ENCODE peak calls at places on chromosome 20, in eight cellular contexts. One of them, this sample, is unnamed.
A peak's percentile ranks its signal among the peaks of the same experiment; 100 is the strongest.

GRCh38 chr20:9629821-9630220 is 115.4 kb downstream of the LAMP5 start:
- DNase-seq in posterior vena cava: no peak
- DNase-seq in ELR: no peak
- DNase-seq in occipital lobe: no peak
- DNase-seq in mammary epithelial cell: no peak
- DNase-seq in OCI-LY7: no peak
- DNase-seq in NCI-H774: no peak
- DNase-seq in activated naive CD8-positive, alpha-beta T cell treated with anti-CD3 and anti-CD28 coated beads, Interleukin-2, amount 50 U/mL, for 24 hours: no peak
- DNase-seq in this sample: no peak

GRCh38 chr20:24669701-24670100 is 200.3 kb downstream of the SYNDIG1 start:
- DNase-seq in posterior vena cava: peak; percentile 47
- DNase-seq in ELR: no peak
- DNase-seq in occipital lobe: no peak
- DNase-seq in mammary epithelial cell: no peak
- DNase-seq in OCI-LY7: no peak
- DNase-seq in NCI-H774: no peak
- DNase-seq in activated naive CD8-positive, alpha-beta T cell treated with anti-CD3 and anti-CD28 coated beads, Interleukin-2, amount 50 U/mL, for 24 hours: no peak
- DNase-seq in this sample: no peak

GRCh38 chr20:61115627-61116026 is 136.4 kb upstream of the CDH4 start:
- DNase-seq in posterior vena cava: no peak
- DNase-seq in ELR: no peak
- DNase-seq in occipital lobe: no peak
- DNase-seq in mammary epithelial cell: no peak
- DNase-seq in OCI-LY7: no peak
- DNase-seq in NCI-H774: peak; percentile 60
- DNase-seq in activated naive CD8-positive, alpha-beta T cell treated with anti-CD3 and anti-CD28 coated beads, Interleukin-2, amount 50 U/mL, for 24 hours: no peak
- DNase-seq in this sample: no peak

GRCh38 chr20:63354636-63355385 is 6.3 kb downstream of the CHRNA4 start:
- DNase-seq in posterior vena cava: no peak
- DNase-seq in ELR: no peak
- DNase-seq in occipital lobe: no peak
- DNase-seq in mammary epithelial cell: no peak
- DNase-seq in OCI-LY7: no peak
- DNase-seq in NCI-H774: no peak
- DNase-seq in activated naive CD8-positive, alpha-beta T cell treated with anti-CD3 and anti-CD28 coated beads, Interleukin-2, amount 50 U/mL, for 24 hours: no peak
- DNase-seq in this sample: no peak

GRCh38 chr20:14889503-14890125 is 552.2 kb upstream of the FLRT3 start:
- DNase-seq in posterior vena cava: no peak
- DNase-seq in ELR: no peak
- DNase-seq in occipital lobe: no peak
- DNase-seq in mammary epithelial cell: no peak
- DNase-seq in OCI-LY7: no peak
- DNase-seq in NCI-H774: no peak
- DNase-seq in activated naive CD8-positive, alpha-beta T cell treated with anti-CD3 and anti-CD28 coated beads, Interleukin-2, amount 50 U/mL, for 24 hours: no peak
- DNase-seq in this sample: no peak

GRCh38 chr20:50380697-50381040 is 129.5 kb upstream of the PTPN1 start:
- DNase-seq in posterior vena cava: no peak
- DNase-seq in ELR: peak; percentile 66
- DNase-seq in occipital lobe: no peak
- DNase-seq in mammary epithelial cell: peak; percentile 28
- DNase-seq in OCI-LY7: peak; percentile 16
- DNase-seq in NCI-H774: no peak
- DNase-seq in activated naive CD8-positive, alpha-beta T cell treated with anti-CD3 and anti-CD28 coated beads, Interleukin-2, amount 50 U/mL, for 24 hours: no peak
- DNase-seq in this sample: no peak

GRCh38 chr20:219290-220115 is 7.6 kb upstream of the DEFB129 start:
- DNase-seq in posterior vena cava: no peak
- DNase-seq in ELR: peak; percentile 45
- DNase-seq in occipital lobe: no peak
- DNase-seq in mammary epithelial cell: peak; percentile 21
- DNase-seq in OCI-LY7: peak; percentile 27
- DNase-seq in NCI-H774: no peak
- DNase-seq in activated naive CD8-positive, alpha-beta T cell treated with anti-CD3 and anti-CD28 coated beads, Interleukin-2, amount 50 U/mL, for 24 hours: no peak
- DNase-seq in this sample: no peak

GRCh38 chr20:50870572-50871161 is 60.6 kb downstream of the ADNP start:
- DNase-seq in posterior vena cava: no peak
- DNase-seq in ELR: no peak
- DNase-seq in occipital lobe: no peak
- DNase-seq in mammary epithelial cell: no peak
- DNase-seq in OCI-LY7: no peak
- DNase-seq in NCI-H774: no peak
- DNase-seq in activated naive CD8-positive, alpha-beta T cell treated with anti-CD3 and anti-CD28 coated beads, Interleukin-2, amount 50 U/mL, for 24 hours: no peak
- DNase-seq in this sample: no peak

GRCh38 chr20:33442136-33443005 is 1.2 kb downstream of the SNTA1 start:
- DNase-seq in posterior vena cava: no peak
- DNase-seq in ELR: no peak
- DNase-seq in occipital lobe: no peak
- DNase-seq in mammary epithelial cell: no peak
- DNase-seq in OCI-LY7: peak; percentile 66
- DNase-seq in NCI-H774: no peak
- DNase-seq in activated naive CD8-positive, alpha-beta T cell treated with anti-CD3 and anti-CD28 coated beads, Interleukin-2, amount 50 U/mL, for 24 hours: no peak
- DNase-seq in this sample: no peak

GRCh38 chr20:3828798-3829197 is 8.5 kb downstream of the AP5S1 start:
- DNase-seq in posterior vena cava: no peak
- DNase-seq in ELR: no peak
- DNase-seq in occipital lobe: no peak
- DNase-seq in mammary epithelial cell: no peak
- DNase-seq in OCI-LY7: no peak
- DNase-seq in NCI-H774: no peak
- DNase-seq in activated naive CD8-positive, alpha-beta T cell treated with anti-CD3 and anti-CD28 coated beads, Interleukin-2, amount 50 U/mL, for 24 hours: no peak
- DNase-seq in this sample: no peak

This sample was measured in lung.